ENCODE peak calls at places on chromosomes 7 and 10, in four cellular contexts. W, N, Z and T are unnamed samples.

GRCh38 chr10:60974463-60975149 is 30.6 kb upstream of the RHOBTB1 start:
- DNase-seq in N (no peak), Z (no peak), W (no peak), T (no peak)

GRCh38 chr7:129393255-129393654 is 41.0 kb upstream of the STRIP2 start:
- DNase-seq in W (no peak), N (no peak), Z (no peak), T (no peak)

GRCh38 chr7:115087437-115087836 is 165.5 kb downstream of the MDFIC start:
- DNase-seq in Z (peak; percentile 15), N (peak; percentile 75), W (peak; percentile 29), T (peak; percentile 76)

GRCh38 chr10:44353128-44353390 is 31.8 kb downstream of the CXCL12 start:
- DNase-seq in N (no peak), W (no peak), Z (no peak), T (no peak)

GRCh38 chr10:1074748-1075358 is 18.7 kb downstream of the WDR37 start:
- DNase-seq in W (no peak), N (no peak), Z (no peak), T (no peak)

GRCh38 chr7:128911441-128912031 is 1.0 kb upstream of the KCP start:
- DNase-seq in W (no peak), N (no peak), Z (peak; percentile 59), T (no peak)

GRCh38 chr7:44727346-44728262 is 21.0 kb upstream of the ZMIZ2 start:
- DNase-seq in Z (no peak), N (peak; percentile 34), W (no peak), T (peak; percentile 73)

GRCh38 chr10:109214916-109215740 is 708.2 kb downstream of the XPNPEP1 start:
- DNase-seq in Z (no peak), N (no peak), W (no peak), T (no peak)

GRCh38 chr10:125473138-125473793 is 209.7 kb downstream of the TEX36 start:
- DNase-seq in Z (no peak), W (no peak), N (no peak), T (no peak)

GRCh38 chr10:121337356-121337936 is 260.8 kb downstream of the FGFR2 start:
- DNase-seq in N (no peak), W (no peak), Z (peak; percentile 15), T (no peak)

GRCh38 chr10:114867365-114867764 is 45.8 kb downstream of the FHIP2A start:
- DNase-seq in N (no peak), W (no peak), Z (no peak), T (no peak)

GRCh38 chr7:80307251-80307856 is 172.7 kb downstream of the GNAI1 start:
- DNase-seq in N (no peak), W (no peak), Z (no peak), T (peak; percentile 62)

GRCh38 chr10:90175161-90175681 is 473.8 kb downstream of the KIF20B start:
- DNase-seq in N (no peak), Z (no peak), W (no peak), T (no peak)

GRCh38 chr10:69757206-69757552 is 44.5 kb upstream of the COL13A1 start:
- DNase-seq in W (no peak), N (no peak), Z (no peak), T (no peak)

GRCh38 chr7:131674131-131674530 is 117.7 kb upstream of the PODXL start:
- DNase-seq in W (no peak), Z (no peak), N (no peak), T (no peak)

GRCh38 chr7:134347567-134347966 is 30.8 kb upstream of the SLC35B4 start:
- DNase-seq in N (no peak), W (no peak), Z (no peak), T (no peak)

GRCh38 chr7:134752006-134752760 is 27.3 kb upstream of the CALD1 start:
- DNase-seq in Z (no peak), N (no peak), W (no peak), T (peak; percentile 47)

GRCh38 chr10:16673443-16673842 is 143.8 kb downstream of the RSU1 start:
- DNase-seq in N (no peak), Z (no peak), W (no peak), T (no peak)

GRCh38 chr10:70053212-70053895 is 708 bp downstream of the MACROH2A2 start:
- DNase-seq in N (no peak), W (no peak), Z (peak; percentile 50), T (no peak)

GRCh38 chr7:93307131-93307660 is 75.0 kb downstream of the VPS50 start:
- DNase-seq in W (no peak), N (peak; percentile 66), Z (no peak), T (peak; percentile 61)

GRCh38 chr7:121167971-121168370 is 160.8 kb upstream of the WNT16 start:
- DNase-seq in N (no peak), W (no peak), Z (no peak), T (no peak)

GRCh38 chr10:123967626-123968243 is 76.1 kb upstream of the CPXM2 start:
- DNase-seq in Z (peak; percentile 83), W (peak; percentile 49), N (no peak), T (no peak)

GRCh38 chr7:24408798-24409428 is 124.9 kb downstream of the NPY start:
- DNase-seq in Z (no peak), N (no peak), W (no peak), T (no peak)

GRCh38 chr7:44505595-44505994 is 15.1 kb upstream of the NUDCD3 start:
- DNase-seq in N (no peak), W (no peak), Z (no peak), T (no peak)

GRCh38 chr10:80177781-80178636 is 27.3 kb downstream of the ANXA11 start:
- DNase-seq in N (no peak), W (no peak), Z (no peak), T (no peak)

GRCh38 chr10:93437946-93438795 is 44.0 kb downstream of the MYOF start:
- DNase-seq in W (no peak), N (no peak), Z (no peak), T (peak; percentile 55)

GRCh38 chr7:73382938-73383503 is 50.6 kb upstream of the FZD9 start:
- DNase-seq in N (no peak), Z (no peak), W (no peak), T (no peak)

GRCh38 chr10:19788075-19788686 is 28.1 kb upstream of the PLXDC2 start:
- DNase-seq in W (no peak), Z (peak; percentile 63), N (peak; percentile 32), T (peak; percentile 7)

GRCh38 chr7:20200361-20200760 is 16.8 kb downstream of the MACC1 start:
- DNase-seq in W (no peak), Z (no peak), N (no peak), T (no peak)

DNA sequence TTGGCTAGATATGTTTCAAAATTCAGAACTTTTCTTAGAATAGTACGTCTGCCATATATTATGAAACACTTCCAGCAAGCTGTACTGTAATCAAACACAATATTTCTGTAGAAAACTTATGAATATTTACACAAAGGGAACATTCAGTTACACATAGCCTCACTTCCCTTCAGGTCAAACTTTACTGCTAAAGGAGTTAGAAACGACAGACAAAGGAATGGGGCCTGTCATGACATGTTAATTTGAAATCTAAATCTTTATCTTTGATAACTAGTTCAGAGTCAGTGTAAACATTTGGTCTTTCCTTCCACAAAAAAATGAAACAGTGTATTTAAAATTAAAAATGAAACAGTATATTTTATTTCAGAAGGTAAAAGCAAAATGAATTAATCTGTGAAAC is 1.0 kb upstream of the CROT start:
- DNase-seq in W (no peak), N (no peak), Z (no peak), T (no peak)
- H3K4me3 ChIP-seq in W (no peak overlapping the region), N (peak overlapping the region; percentile 77), Z (peak overlapping the region; percentile 40), T (peak overlapping the region; percentile 80)

GRCh38 chr7:1670894-1671875 is 1.1 kb downstream of the ELFN1 start:
- DNase-seq in W (no peak), Z (no peak), N (no peak), T (no peak)
- H3K4me3 ChIP-seq in W (no peak overlapping the region), Z (peak overlapping the region; percentile 60), N (no peak overlapping the region), T (peak overlapping the region; percentile 43)

GRCh38 chr10:22624289-22624738 is 90.1 kb downstream of the PIP4K2A start:
- DNase-seq in Z (no peak), W (no peak), N (peak; percentile 26), T (peak; percentile 43)
- H3K4me3 ChIP-seq in Z (no peak overlapping the region), W (peak overlapping the region; percentile 5), N (no peak overlapping the region), T (no peak overlapping the region)

GRCh38 chr10:133262696-133263095 is 14.0 kb downstream of the ADAM8 start:
- DNase-seq in Z (no peak), N (no peak), W (no peak), T (no peak)
- H3K4me3 ChIP-seq in Z (no peak overlapping the region), N (no peak overlapping the region), W (no peak overlapping the region), T (peak overlapping the region; percentile 43)

GRCh38 chr7:97126483-97127171 is 9.1 kb downstream of the SDHAF3 start:
- DNase-seq in N (no peak), W (no peak), Z (peak; percentile 40), T (no peak)
- H3K4me3 ChIP-seq in N (no peak overlapping the region), W (no peak overlapping the region), Z (no peak overlapping the region), T (no peak overlapping the region)

GRCh38 chr10:8581521-8582225 is 527.2 kb downstream of the GATA3 start:
- DNase-seq in N (no peak), W (no peak), Z (no peak), T (no peak)

GRCh38 chr10:8575551-8576100 is 521.1 kb downstream of the GATA3 start:
- DNase-seq in Z (no peak), W (no peak), N (no peak), T (no peak)

GRCh38 chr10:8577681-8578080 is 523.2 kb downstream of the GATA3 start:
- DNase-seq in Z (no peak), N (no peak), W (no peak), T (no peak)

GRCh38 chr10:8576281-8576680 is 521.8 kb downstream of the GATA3 start:
- DNase-seq in Z (no peak), W (no peak), N (no peak), T (no peak)
- H3K4me3 ChIP-seq in Z (no peak overlapping the region), W (no peak overlapping the region), N (no peak overlapping the region), T (no peak overlapping the region)

DNA sequence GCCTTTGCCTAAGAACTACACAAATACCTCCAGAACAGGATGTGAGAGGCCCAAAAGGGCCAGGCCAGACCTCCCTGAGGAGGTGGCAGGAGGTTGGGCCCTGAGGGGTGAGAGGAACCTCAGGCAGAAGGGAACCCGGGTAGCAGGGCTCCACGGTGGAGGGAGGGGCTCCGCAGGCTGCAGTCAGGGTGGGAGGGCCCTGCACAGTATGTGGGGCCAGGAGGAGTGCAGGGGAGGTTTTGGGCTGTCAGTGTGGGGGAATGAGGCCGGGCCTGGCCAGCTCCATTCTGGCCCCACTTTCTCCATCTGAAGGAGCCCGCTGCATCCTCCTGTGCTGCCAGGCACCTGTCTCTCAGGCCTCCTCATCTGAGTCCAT is 25.9 kb downstream of the DNAJB12 start:
- DNase-seq in W (no peak), Z (no peak), N (no peak), T (no peak)
- H3K4me3 ChIP-seq in W (no peak overlapping the region), Z (no peak overlapping the region), N (no peak overlapping the region), T (no peak overlapping the region)

DNA sequence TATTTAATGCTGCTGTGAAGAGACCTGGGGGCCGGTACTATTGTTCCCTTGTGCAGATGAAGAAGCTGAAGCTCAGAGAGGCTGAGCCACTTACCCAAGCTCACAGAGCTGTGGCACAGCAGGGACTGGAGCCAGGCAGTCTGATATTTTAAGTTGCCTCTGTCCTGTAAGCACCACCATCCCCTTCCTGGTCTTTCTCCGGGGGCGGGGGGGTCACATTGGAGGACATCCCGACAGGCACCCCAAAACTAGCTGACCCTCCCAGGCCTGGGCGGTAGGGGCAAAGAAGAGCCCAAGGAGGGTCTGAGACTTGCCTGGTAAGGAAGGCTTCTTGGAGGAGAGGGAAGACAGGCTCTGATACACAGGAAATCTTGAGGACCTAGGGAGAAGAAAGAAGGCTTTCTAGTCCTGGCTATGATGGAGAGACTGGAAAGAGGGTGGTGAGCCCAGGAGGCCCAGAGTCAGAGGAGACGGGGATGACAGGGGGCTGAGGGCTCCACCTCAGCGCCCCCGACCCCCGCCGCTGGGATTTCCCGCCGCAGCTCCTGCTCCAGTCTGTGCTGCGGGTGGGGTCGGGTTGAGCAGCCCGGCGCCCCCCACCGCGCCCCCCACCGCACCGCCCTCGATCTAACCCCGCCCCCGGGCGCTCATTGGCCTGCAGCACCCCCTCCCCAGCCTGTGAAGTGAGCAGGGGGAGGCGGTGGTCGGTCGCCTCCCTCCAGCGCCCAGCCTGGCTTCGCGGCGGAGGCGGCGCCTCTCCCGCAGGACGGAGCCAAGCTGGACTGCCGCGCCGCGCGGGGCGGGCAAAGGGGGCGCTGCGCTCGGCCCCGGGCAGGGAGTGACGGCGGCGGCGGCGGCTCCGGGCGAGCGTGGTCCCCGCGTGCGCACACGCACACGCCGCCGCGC is at the start of gene ADCYAP1R1:
- DNase-seq in W (no peak), N (no peak), Z (peak; percentile 63), T (no peak)
- H3K4me3 ChIP-seq in W (no peak within 1 kb of the TSS), N (no peak within 1 kb of the TSS), Z (peak within 1 kb of the TSS; percentile 43), T (no peak within 1 kb of the TSS)